ENCODE peak calls at places on chromosomes 5 and 9, in eight cellular contexts. P, T, Q, O, M, V, E and R are unnamed samples.

GRCh38 chr9:33437235-33437634 is 10.2 kb downstream of the AQP3 start:
- DNase-seq in P (no peak), T (no peak), Q (no peak), O (no peak), M (no peak), V (no peak), E (no peak), R (no peak)

GRCh38 chr5:113025596-113025995 is 49.0 kb downstream of the DCP2 start:
- DNase-seq in P (no peak), T (no peak), Q (no peak), O (no peak), M (no peak), V (no peak), E (no peak), R (no peak)

GRCh38 chr5:149304195-149305072 is 32.8 kb downstream of the AFAP1L1 start:
- DNase-seq in P (no peak), T (no peak), Q (no peak), O (no peak), M (no peak), V (no peak), E (no peak), R (no peak)

GRCh38 chr5:87541668-87542067 is 128.9 kb upstream of the CCNH start:
- DNase-seq in P (no peak), T (no peak), Q (no peak), O (no peak), M (no peak), V (no peak), E (no peak), R (no peak)

GRCh38 chr9:113654605-113655193 is 191.2 kb downstream of the RGS3 start:
- DNase-seq in P (peak), T (peak), Q (no peak), O (no peak), M (no peak), V (peak), E (no peak), R (no peak)

GRCh38 chr5:108193021-108193795 is 188.7 kb downstream of the FBXL17 start:
- DNase-seq in P (no peak), T (no peak), Q (no peak), O (peak), M (no peak), V (no peak), E (no peak), R (peak)

GRCh38 chr5:135383803-135384495 is 15.1 kb downstream of the MACROH2A1 start:
- DNase-seq in P (no peak), T (no peak), Q (no peak), O (no peak), M (no peak), V (no peak), E (no peak), R (no peak)

GRCh38 chr9:76032652-76033373 is 142.3 kb downstream of the PCSK5 start:
- DNase-seq in P (no peak), T (no peak), Q (no peak), O (no peak), M (no peak), V (no peak), E (no peak), R (no peak)

GRCh38 chr9:107484117-107484723 is 5.3 kb downstream of the KLF4 start:
- DNase-seq in P (no peak), T (peak), Q (peak), O (peak), M (no peak), V (no peak), E (peak), R (peak)

GRCh38 chr9:128104171-128104618 is 23.3 kb downstream of the PTGES2 start:
- DNase-seq in P (peak), T (peak), Q (no peak), O (no peak), M (no peak), V (peak), E (no peak), R (no peak)

GRCh38 chr9:128107260-128107970 is 20.1 kb downstream of the PTGES2 start:
- DNase-seq in P (no peak), T (no peak), Q (no peak), O (no peak), M (no peak), V (no peak), E (no peak), R (no peak)

GRCh38 chr9:128106940-128107259 is 20.6 kb downstream of the PTGES2 start:
- DNase-seq in P (peak), T (no peak), Q (no peak), O (no peak), M (no peak), V (no peak), E (no peak), R (no peak)

GRCh38 chr9:128106181-128106939 is 21.2 kb downstream of the PTGES2 start:
- DNase-seq in P (peak), T (no peak), Q (no peak), O (no peak), M (no peak), V (no peak), E (no peak), R (no peak)

GRCh38 chr9:128105538-128106175 is 21.9 kb downstream of the PTGES2 start:
- DNase-seq in P (peak), T (no peak), Q (no peak), O (no peak), M (no peak), V (no peak), E (no peak), R (no peak)
- TF ChIP-seq POLR2A in P (no peak), T (no peak), Q (no peak), O (no peak), M (no peak), V (no peak), E (no peak), R (no peak)

GRCh38 chr9:35813434-35814105 is 1.3 kb downstream of the HINT2 start:
- DNase-seq in P (no peak), T (no peak), Q (no peak), O (peak), M (no peak), V (no peak), E (peak), R (no peak)

GRCh38 chr9:35814841-35815543 is at the start of gene HINT2:
- DNase-seq in P (peak), T (peak), Q (peak), O (peak), M (peak), V (peak), E (peak), R (peak)

GRCh38 chr9:35812025-35812602 is at the start of gene SPAG8:
- DNase-seq in P (peak), T (peak), Q (peak), O (peak), M (peak), V (peak), E (peak), R (peak)

GRCh38 chr9:35816708-35817107 is 1.9 kb upstream of the HINT2 start:
- DNase-seq in P (no peak), T (no peak), Q (no peak), O (no peak), M (no peak), V (no peak), E (peak), R (no peak)

DNA sequence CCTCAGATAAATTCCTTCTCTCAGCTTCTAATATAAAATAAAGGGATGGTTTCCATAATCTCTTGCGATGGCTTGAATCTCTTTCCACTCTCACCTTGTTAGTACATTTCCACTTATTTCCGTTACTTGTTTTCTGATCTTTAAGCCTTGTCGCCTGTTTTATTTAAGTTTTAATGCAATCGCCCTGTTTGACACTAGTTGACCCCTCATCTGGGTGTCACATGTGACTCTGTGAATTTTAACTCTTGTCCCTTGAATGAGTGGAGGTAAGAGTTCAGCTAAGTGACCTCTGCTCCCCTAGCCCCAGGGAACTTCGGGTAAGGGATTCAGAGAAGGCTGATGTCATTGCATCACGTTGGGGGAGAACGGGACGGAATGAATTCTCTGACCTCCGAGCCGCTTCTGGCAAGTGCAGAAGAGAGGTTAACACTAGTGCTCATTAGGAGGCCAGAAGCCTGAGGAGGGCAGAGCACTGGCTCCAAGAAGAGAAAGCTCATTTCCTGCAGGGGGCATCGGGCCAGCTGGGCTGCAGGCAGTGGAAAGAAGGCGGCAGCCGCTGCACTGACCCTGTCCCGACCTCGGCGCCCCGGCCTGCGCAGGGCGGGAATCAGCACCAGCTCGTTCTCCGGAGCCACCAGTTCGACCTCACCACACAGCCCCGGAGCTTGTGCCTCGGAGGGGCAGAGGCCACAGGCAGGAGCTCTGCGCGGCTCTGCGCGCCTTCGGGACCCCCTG is 569 bp downstream of the HINT2 start:
- DNase-seq in P (peak), T (peak), Q (peak), O (peak), M (no peak), V (peak), E (peak), R (no peak)
- TF ChIP-seq POLR2A in P (no peak), T (no peak), Q (no peak), O (no peak), M (no peak), V (no peak), E (no peak), R (no peak)

DNA sequence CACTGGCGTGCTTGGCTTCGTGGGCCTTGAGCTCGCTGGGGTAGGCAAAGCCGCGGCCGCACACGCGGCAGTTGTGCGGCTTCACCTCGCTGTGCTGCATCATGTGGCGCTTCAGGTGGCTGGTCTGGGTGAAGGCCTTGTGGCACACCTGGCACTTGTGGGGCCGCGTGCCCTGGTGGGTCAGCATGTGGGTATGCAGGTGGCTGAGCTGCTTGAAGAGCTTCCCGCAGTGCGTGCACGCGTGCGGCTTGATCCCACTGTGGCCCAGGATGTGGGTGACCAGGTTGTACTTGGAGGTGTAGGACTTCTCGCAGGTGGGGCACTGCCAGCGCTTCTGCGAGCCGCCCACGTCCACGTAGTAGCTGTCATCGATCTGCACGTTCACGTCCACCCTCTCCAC is 46.8 kb downstream of the ZNF366 start:
- DNase-seq in P (no peak), T (no peak), Q (no peak), O (no peak), M (no peak), V (no peak), E (no peak), R (no peak)
- TF ChIP-seq POLR2A in P (no peak), T (no peak), Q (no peak), O (no peak), M (no peak), V (no peak), E (no peak), R (no peak)

GRCh38 chr9:130021123-130021522 is 21.9 kb downstream of the FNBP1 start:
- DNase-seq in P (no peak), T (no peak), Q (no peak), O (no peak), M (no peak), V (no peak), E (no peak), R (no peak)
- TF ChIP-seq POLR2A in P (no peak), T (no peak), Q (no peak), O (no peak), M (no peak), V (no peak), E (no peak), R (no peak)

DNA sequence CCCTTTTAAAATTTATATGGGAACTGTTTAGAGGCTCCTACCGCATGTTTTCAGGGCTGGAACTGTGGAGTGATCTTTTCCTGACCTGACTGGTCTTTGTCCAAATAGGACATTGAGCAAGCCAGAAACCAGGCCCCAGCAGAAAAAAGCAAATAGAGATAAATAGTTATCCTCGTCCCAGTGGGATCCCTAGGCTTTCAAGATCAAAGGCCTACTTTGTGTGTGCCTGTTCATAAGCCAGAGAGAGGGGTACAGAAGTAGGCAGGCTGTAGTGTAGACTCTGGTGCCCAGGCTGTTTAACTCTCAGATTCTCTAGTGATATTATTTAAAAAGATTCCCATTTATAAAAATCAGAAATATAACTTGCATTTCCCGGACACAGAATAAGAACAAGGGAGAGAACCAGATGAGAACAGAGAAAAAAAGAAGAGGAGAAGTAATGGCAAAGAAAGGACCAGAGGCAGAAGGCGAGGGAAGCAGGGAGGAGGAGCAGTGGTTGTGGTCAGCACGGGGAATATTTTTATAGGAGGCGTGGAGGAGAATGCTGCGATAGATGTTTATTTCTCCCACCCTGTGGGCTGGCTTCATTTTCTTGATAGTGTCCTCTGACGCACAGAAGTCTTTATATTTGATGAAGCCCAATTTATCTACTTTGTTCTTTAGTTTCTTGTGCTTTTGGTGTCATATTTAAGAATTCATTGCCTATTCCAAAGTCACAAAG is 101.2 kb downstream of the AOPEP start:
- DNase-seq in P (no peak), T (no peak), Q (peak), O (peak), M (no peak), V (peak), E (no peak), R (no peak)
- TF ChIP-seq POLR2A in P (no peak), T (no peak), Q (no peak), O (no peak), M (no peak), V (no peak), E (no peak), R (no peak)

GRCh38 chr9:4839470-4839912 is 46.7 kb downstream of the RCL1 start:
- DNase-seq in P (no peak), T (no peak), Q (no peak), O (peak), M (no peak), V (no peak), E (no peak), R (no peak)
- TF ChIP-seq POLR2A in P (no peak), T (no peak), Q (no peak), O (no peak), M (no peak), V (no peak), E (no peak), R (no peak)

GRCh38 chr5:1319436-1320343 is 24.8 kb upstream of the TERT start:
- DNase-seq in P (no peak), T (no peak), Q (no peak), O (no peak), M (no peak), V (no peak), E (no peak), R (no peak)
- TF ChIP-seq POLR2A in P (no peak), T (no peak), Q (no peak), O (no peak), M (no peak), V (no peak), E (no peak), R (no peak)

DNA sequence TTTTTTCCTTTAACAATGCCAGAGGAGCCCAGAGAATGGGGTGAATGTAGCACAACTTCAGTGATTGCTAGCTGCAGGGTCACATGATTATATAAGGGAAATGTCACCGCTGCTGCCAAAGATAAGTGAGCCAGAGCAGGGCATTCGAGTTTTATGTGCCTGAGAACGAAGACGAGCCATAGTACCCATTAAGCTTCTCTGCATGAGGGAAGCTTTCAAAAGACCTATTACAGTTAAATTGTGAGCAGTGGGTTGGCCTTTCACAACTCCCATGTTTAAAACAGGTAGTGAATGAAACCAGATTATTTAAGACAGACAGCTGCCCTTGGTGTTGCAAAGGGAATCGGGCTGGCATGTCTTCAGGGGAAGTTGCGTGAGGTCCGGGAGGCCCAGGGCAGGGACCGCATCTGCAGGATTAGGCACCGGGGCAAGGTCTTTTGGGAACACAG is 82.4 kb upstream of the TNFAIP8 start:
- DNase-seq in P (no peak), T (no peak), Q (no peak), O (no peak), M (no peak), V (no peak), E (no peak), R (no peak)
- TF ChIP-seq POLR2A in P (no peak), T (no peak), Q (no peak), O (no peak), M (peak), V (no peak), E (no peak), R (no peak)